ENCODE peak calls at places on chromosomes 16 and 17, in five cellular contexts. J is activated CD8-positive, alpha-beta memory T cell treated with anti-CD3 and anti-CD28 coated beads for 1 hour; V is cardiac fibroblast; C is fibroblast of the aortic adventitia; O is lung. M is an unnamed sample.

GRCh38 chr16:794853-795466 is 5.6 kb downstream of the GNG13 start:
- DNase-seq in J (no peak), V (no peak), C (no peak), O (no peak), M (no peak)

GRCh38 chr17:42608692-42609181 is 437 bp downstream of the RETREG3 start:
- DNase-seq in J (peak; percentile 1), V (peak; percentile 5), C (no peak), O (peak; percentile 32), M (peak; percentile 12)

GRCh38 chr16:57824880-57825279 is 22.6 kb upstream of the KIFC3 start:
- DNase-seq in J (no peak), V (no peak), C (no peak), O (peak; percentile 84), M (no peak)

GRCh38 chr17:60224064-60224463 is 74.3 kb downstream of the CA4 start:
- DNase-seq in J (no peak), V (peak; percentile 15), C (no peak), O (no peak), M (no peak)

GRCh38 chr17:41415833-41416335 is 8.5 kb downstream of the KRT37 start:
- DNase-seq in J (no peak), V (peak; percentile 19), C (peak; percentile 64), O (no peak), M (peak; percentile 44)

GRCh38 chr17:59505610-59506276 is 59.7 kb upstream of the DHX40 start:
- DNase-seq in J (no peak), V (no peak), C (peak; percentile 12), O (no peak), M (no peak)

GRCh38 chr17:15453782-15454181 is 13.6 kb downstream of the CDRT4 start:
- DNase-seq in J (no peak), V (no peak), C (no peak), O (no peak), M (no peak)

GRCh38 chr16:69860233-69861231 is 90.6 kb upstream of the CLEC18A start:
- DNase-seq in J (no peak), V (no peak), C (no peak), O (no peak), M (no peak)

GRCh38 chr17:83180996-83181481 is 101.6 kb downstream of the METRNL start:
- DNase-seq in J (no peak), V (no peak), C (no peak), O (peak; percentile 25), M (no peak)

GRCh38 chr17:78416311-78416711 is 37.9 kb downstream of the PGS1 start:
- DNase-seq in J (no peak), V (peak; percentile 43), C (no peak), O (no peak), M (peak; percentile 54)

GRCh38 chr16:65845466-65846209 is 520.9 kb upstream of the CDH5 start:
- DNase-seq in J (no peak), V (peak; percentile 11), C (peak; percentile 37), O (no peak), M (no peak)

GRCh38 chr16:66950437-66950836 is 10.6 kb upstream of the CES3 start:
- DNase-seq in J (no peak), V (no peak), C (no peak), O (no peak), M (no peak)

GRCh38 chr16:10949424-10949970 is 5.1 kb downstream of the CLEC16A start:
- DNase-seq in J (no peak), V (peak; percentile 36), C (peak; percentile 27), O (no peak), M (peak; percentile 68)

GRCh38 chr16:58236831-58237230 is 38.9 kb upstream of the CSNK2A2 start:
- DNase-seq in J (no peak), V (no peak), C (no peak), O (no peak), M (no peak)

GRCh38 chr16:14284371-14284770 is 213.3 kb downstream of the MRTFB start:
- DNase-seq in J (no peak), V (no peak), C (no peak), O (no peak), M (no peak)

GRCh38 chr16:84463221-84463620 is 41.2 kb downstream of the MEAK7 start:
- DNase-seq in J (no peak), V (no peak), C (no peak), O (no peak), M (no peak)

M was measured in astrocyte of the spinal cord.